ENCODE peak calls at places on chromosomes 5 and 9, in four cellular contexts. U, C, Z and W are unnamed samples. For H3K4me1, the result is how much of the 10 kb centered on the place peaks cover.

GRCh38 chr9:98215821-98216220 is 23.4 kb upstream of the CORO2A start:
- DNase-seq in C (no peak), U (no peak), Z (no peak), W (no peak)

GRCh38 chr5:18102733-18103132 is 468.5 kb downstream of the TAF11L14 start:
- DNase-seq in Z (no peak), U (peak), C (no peak), W (no peak)

GRCh38 chr5:143515829-143516228 is 112.3 kb upstream of the NR3C1 start:
- DNase-seq in U (no peak), C (no peak), Z (no peak), W (no peak)

GRCh38 chr5:63127054-63127453 is 548.4 kb downstream of the LRRC70 start:
- DNase-seq in Z (no peak), C (no peak), U (no peak), W (no peak)

GRCh38 chr5:50694027-50694590 is 27.7 kb downstream of the PARP8 start:
- DNase-seq in U (no peak), Z (no peak), C (no peak), W (peak)

GRCh38 chr9:107810493-107810931 is 320.9 kb upstream of the KLF4 start:
- DNase-seq in C (no peak), Z (no peak), U (no peak), W (no peak)

GRCh38 chr5:111734013-111734412 is 23.0 kb downstream of the NREP start:
- DNase-seq in Z (no peak), C (no peak), U (no peak), W (no peak)

GRCh38 chr9:124480621-124480981 is 26.6 kb downstream of the NR5A1 start:
- DNase-seq in C (peak), Z (peak), U (peak), W (no peak)

GRCh38 chr9:2343756-2344155 is 277.8 kb upstream of the VLDLR start:
- DNase-seq in Z (no peak), U (no peak), C (no peak), W (no peak)

GRCh38 chr9:115393976-115394775 is 276.2 kb upstream of the TNC start:
- DNase-seq in C (no peak), U (no peak), Z (no peak), W (no peak)

GRCh38 chr5:159286420-159287035 is 23.4 kb downstream of the UBLCP1 start:
- DNase-seq in U (no peak), C (no peak), Z (peak), W (no peak)

GRCh38 chr5:173646684-173647083 is 30.2 kb upstream of the BOD1 start:
- DNase-seq in U (no peak), C (no peak), Z (no peak), W (no peak)

GRCh38 chr5:66818304-66818934 is 222.2 kb downstream of the MAST4 start:
- DNase-seq in Z (no peak), U (no peak), C (no peak), W (no peak)
- H3K4me1 ChIP-seq in Z (under half), U (under half), C (under half), W (under half)

GRCh38 chr5:151098185-151098813 is 17.5 kb upstream of the TNIP1 start:
- DNase-seq in Z (no peak), U (no peak), C (no peak), W (no peak)
- TF ChIP-seq TCF7L2 in Z (no peak), U (no peak), C (no peak), W (no peak)

DNA sequence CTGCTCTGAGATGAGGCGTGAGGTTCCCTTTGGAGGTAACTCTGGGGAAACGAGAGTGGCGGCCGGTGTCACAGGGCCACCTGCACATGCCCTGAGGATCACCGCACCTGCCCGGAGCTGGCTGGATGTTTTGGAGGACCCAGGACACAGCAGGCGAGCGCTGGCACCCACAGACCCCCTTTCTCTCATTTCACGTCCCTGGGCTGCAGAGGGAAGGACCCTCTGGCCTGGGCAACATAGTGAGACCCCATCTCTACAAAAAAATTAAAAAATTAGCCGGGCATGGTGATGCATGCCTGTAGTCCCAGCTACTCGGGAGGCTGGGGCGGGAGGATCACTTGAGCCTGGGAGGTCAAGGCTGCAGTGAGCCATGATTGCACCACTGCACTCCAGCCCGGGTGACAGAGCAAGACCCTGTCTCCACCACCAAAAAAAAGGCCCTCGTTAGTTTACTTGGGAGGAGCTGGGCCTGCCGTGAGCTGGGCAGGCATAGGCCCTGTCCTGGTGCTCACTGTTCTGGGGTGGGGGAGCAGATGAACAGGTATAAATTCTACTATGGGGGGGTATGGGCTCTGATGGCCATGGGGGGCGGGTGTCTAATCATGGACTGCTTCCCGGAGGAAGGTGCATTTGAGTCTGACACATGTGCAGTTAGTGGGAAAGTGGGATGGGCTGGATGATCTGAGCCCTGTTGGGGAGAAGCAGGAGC is 96.9 kb upstream of the RAPGEF1 start:
- DNase-seq in U (no peak), C (no peak), Z (no peak), W (no peak)
- H3K4me1 ChIP-seq in U (under half), C (under half), Z (under half), W (under half)

GRCh38 chr5:147442134-147442726 is 67.6 kb downstream of the DPYSL3 start:
- DNase-seq in U (no peak), Z (no peak), C (no peak), W (no peak)
- TF ChIP-seq TCF7L2 in U (no peak), Z (no peak), C (no peak), W (no peak)

GRCh38 chr9:75088646-75089368 is 493 bp downstream of the OSTF1 start:
- DNase-seq in Z (peak), C (no peak), U (peak), W (no peak)

GRCh38 chr9:75087279-75087823 is 604 bp downstream of the NMRK1 start:
- DNase-seq in U (no peak), C (no peak), Z (peak), W (no peak)

GRCh38 chr9:75090579-75090978 is 2.3 kb downstream of the OSTF1 start:
- DNase-seq in Z (no peak), U (no peak), C (no peak), W (no peak)

GRCh38 chr9:75087824-75088645 is at the start of the genes NMRK1 and OSTF1:
- DNase-seq in Z (peak), U (peak), C (peak), W (no peak)

DNA sequence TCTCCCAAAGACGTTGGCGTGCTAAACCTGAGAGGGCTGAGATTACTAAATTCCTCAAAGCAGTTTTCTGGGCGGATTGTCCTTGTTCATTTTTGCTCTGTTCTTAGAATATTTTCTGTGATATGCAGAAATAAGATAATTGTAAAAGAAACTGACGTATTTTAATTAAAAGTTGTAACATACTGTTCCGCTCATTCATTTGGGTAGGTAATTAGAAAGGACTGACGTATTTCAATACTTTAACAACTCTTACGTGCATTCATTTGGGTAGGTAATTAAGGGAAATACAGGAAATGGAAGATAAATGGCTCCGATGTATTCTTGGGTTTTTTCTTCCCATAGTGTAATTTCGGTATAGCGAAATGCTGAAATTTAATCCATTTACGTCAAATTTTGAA is 1.1 kb downstream of the OSTF1 start:
- DNase-seq in Z (no peak), U (no peak), C (no peak), W (no peak)
- H3K4me1 ChIP-seq in Z (half or more), U (under half), C (under half), W (under half)

DNA sequence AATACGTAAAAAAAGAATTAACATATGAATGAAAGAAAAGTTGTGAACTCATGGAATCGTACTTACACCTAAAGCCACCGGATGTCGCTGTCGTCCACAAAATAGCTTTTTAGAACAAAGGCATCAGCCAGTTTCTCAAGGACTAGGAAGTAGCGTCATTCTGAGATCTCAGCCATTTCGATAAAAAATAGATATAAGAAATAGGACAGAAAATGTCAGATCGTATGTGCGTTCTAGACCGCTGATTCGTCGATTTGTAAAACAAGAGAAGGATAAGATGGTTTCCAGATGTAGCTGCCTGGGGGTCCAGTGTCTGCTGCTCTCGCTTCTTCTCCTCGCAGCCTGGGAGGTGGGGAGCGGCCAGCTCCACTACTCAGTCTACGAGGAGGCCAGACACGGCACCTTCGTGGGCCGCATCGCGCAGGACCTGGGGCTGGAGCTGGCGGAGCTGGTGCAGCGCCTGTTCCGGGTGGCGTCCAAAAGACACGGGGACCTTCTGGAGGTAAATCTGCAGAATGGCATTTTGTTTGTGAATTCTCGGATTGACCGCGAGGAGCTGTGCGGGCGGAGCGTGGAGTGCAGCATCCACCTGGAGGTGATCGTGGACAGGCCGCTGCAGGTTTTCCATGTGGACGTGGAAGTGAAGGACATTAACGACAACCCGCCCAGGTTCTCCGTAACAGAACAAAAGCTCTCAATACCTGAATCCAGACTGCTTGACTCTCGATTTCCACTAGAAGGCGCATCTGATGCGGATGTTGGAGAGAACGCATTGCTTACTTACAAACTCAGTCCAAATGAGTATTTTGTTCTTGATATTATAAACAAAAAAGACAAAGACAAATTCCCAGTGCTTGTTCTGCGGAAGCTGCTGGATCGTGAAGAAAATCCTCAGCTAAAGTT is at the start of gene PCDHA10:
- DNase-seq in C (peak), Z (peak), U (no peak), W (no peak)
- TF ChIP-seq TCF7L2 in C (no peak), Z (no peak), U (no peak), W (no peak)

GRCh38 chr9:95078516-95078915 is 239.0 kb downstream of the FANCC start:
- DNase-seq in C (no peak), U (no peak), Z (no peak), W (no peak)

GRCh38 chr9:95076696-95077052 is 240.8 kb downstream of the FANCC start:
- DNase-seq in Z (no peak), U (no peak), C (no peak), W (no peak)

GRCh38 chr9:95078934-95079333 is 238.6 kb downstream of the FANCC start:
- DNase-seq in C (no peak), U (no peak), Z (no peak), W (no peak)

GRCh38 chr9:95077053-95077765 is 240.3 kb downstream of the FANCC start:
- DNase-seq in Z (no peak), U (no peak), C (no peak), W (no peak)

GRCh38 chr9:95077766-95078382 is 239.6 kb downstream of the FANCC start:
- DNase-seq in Z (no peak), U (no peak), C (no peak), W (no peak)
- H3K4me1 ChIP-seq in Z (under half), U (under half), C (under half), W (under half)